ENCODE peak calls at places on chromosomes 16 and 17, in six cellular contexts. One of them, this sample, is unnamed. For H3K36me3 and H3K4me1, the result is how much of the 10 kb centered on the place peaks cover.

GRCh38 chr16:54402270-54402669 is 115.7 kb upstream of the IRX3 start:
- DNase-seq in breast epithelium: peak
- DNase-seq in gastrocnemius medialis: no peak
- DNase-seq in mesendoderm: no peak
- DNase-seq in spleen: no peak
- DNase-seq in PC-9: no peak
- DNase-seq in this sample: no peak

GRCh38 chr17:55343114-55343513 is 78.4 kb downstream of the HLF start:
- DNase-seq in gastrocnemius medialis: no peak
- DNase-seq in mesendoderm: no peak
- DNase-seq in spleen: no peak
- DNase-seq in breast epithelium: no peak
- DNase-seq in PC-9: no peak
- DNase-seq in this sample: no peak

GRCh38 chr17:6666077-6666521 is 14.5 kb downstream of the C17orf100 start:
- DNase-seq in spleen: peak
- DNase-seq in mesendoderm: peak
- DNase-seq in breast epithelium: peak
- DNase-seq in gastrocnemius medialis: peak
- DNase-seq in PC-9: peak
- DNase-seq in this sample: no peak

GRCh38 chr17:48047113-48047740 is 932 bp upstream of the NFE2L1 start:
- DNase-seq in gastrocnemius medialis: no peak
- DNase-seq in mesendoderm: no peak
- DNase-seq in PC-9: no peak
- DNase-seq in breast epithelium: no peak
- DNase-seq in spleen: peak
- DNase-seq in this sample: no peak

GRCh38 chr16:83533193-83533592 is 274.6 kb upstream of the HSBP1 start:
- DNase-seq in gastrocnemius medialis: no peak
- DNase-seq in PC-9: no peak
- DNase-seq in mesendoderm: peak
- DNase-seq in breast epithelium: no peak
- DNase-seq in spleen: no peak
- DNase-seq in this sample: no peak

GRCh38 chr17:57442914-57443571 is 186.7 kb downstream of the MSI2 start:
- DNase-seq in mesendoderm: no peak
- DNase-seq in gastrocnemius medialis: peak
- DNase-seq in spleen: peak
- DNase-seq in PC-9: no peak
- DNase-seq in breast epithelium: peak
- DNase-seq in this sample: no peak

GRCh38 chr17:31788571-31788946 is 70.5 kb downstream of the COPRS start:
- DNase-seq in gastrocnemius medialis: no peak
- DNase-seq in mesendoderm: no peak
- DNase-seq in spleen: no peak
- DNase-seq in PC-9: no peak
- DNase-seq in breast epithelium: peak
- DNase-seq in this sample: no peak

GRCh38 chr17:11487469-11487868 is 110.8 kb upstream of the DNAH9 start:
- DNase-seq in breast epithelium: no peak
- DNase-seq in mesendoderm: peak
- DNase-seq in spleen: no peak
- DNase-seq in PC-9: no peak
- DNase-seq in gastrocnemius medialis: no peak
- DNase-seq in this sample: no peak

GRCh38 chr16:77863250-77863649 is 74.9 kb downstream of the VAT1L start:
- DNase-seq in spleen: no peak
- DNase-seq in PC-9: no peak
- DNase-seq in breast epithelium: no peak
- DNase-seq in mesendoderm: no peak
- DNase-seq in gastrocnemius medialis: no peak
- DNase-seq in this sample: no peak

GRCh38 chr17:80732268-80732667 is 187.6 kb downstream of the RPTOR start:
- DNase-seq in breast epithelium: no peak
- DNase-seq in spleen: no peak
- DNase-seq in PC-9: no peak
- DNase-seq in mesendoderm: peak
- DNase-seq in gastrocnemius medialis: no peak
- DNase-seq in this sample: no peak

GRCh38 chr17:13421581-13421980 is 180.1 kb downstream of the HS3ST3A1 start:
- DNase-seq in spleen: no peak
- DNase-seq in PC-9: no peak
- DNase-seq in breast epithelium: no peak
- DNase-seq in gastrocnemius medialis: no peak
- DNase-seq in mesendoderm: no peak
- DNase-seq in this sample: no peak

GRCh38 chr17:80998388-80999223 is 7.0 kb downstream of the CHMP6 start:
- DNase-seq in breast epithelium: no peak
- DNase-seq in PC-9: no peak
- DNase-seq in gastrocnemius medialis: no peak
- DNase-seq in spleen: peak
- DNase-seq in mesendoderm: no peak
- DNase-seq in this sample: no peak

GRCh38 chr16:7227193-7227825 is 105.3 kb upstream of the RBFOX1 start:
- DNase-seq in spleen: no peak
- DNase-seq in gastrocnemius medialis: no peak
- DNase-seq in PC-9: no peak
- DNase-seq in breast epithelium: no peak
- DNase-seq in mesendoderm: peak
- DNase-seq in this sample: no peak

GRCh38 chr16:56115817-56116576 is 75.3 kb upstream of the GNAO1 start:
- DNase-seq in gastrocnemius medialis: no peak
- DNase-seq in spleen: no peak
- DNase-seq in breast epithelium: no peak
- DNase-seq in mesendoderm: peak
- DNase-seq in PC-9: no peak
- DNase-seq in this sample: no peak
- H3K36me3 ChIP-seq in gastrocnemius medialis: under half
- H3K36me3 ChIP-seq in spleen: under half
- H3K36me3 ChIP-seq in breast epithelium: under half
- H3K36me3 ChIP-seq in mesendoderm: under half
- H3K36me3 ChIP-seq in PC-9: under half
- H3K36me3 ChIP-seq in this sample: under half

GRCh38 chr17:49845210-49845782 is 2.6 kb downstream of the TAC4 start:
- DNase-seq in PC-9: no peak
- DNase-seq in breast epithelium: no peak
- DNase-seq in spleen: no peak
- DNase-seq in mesendoderm: no peak
- DNase-seq in gastrocnemius medialis: no peak
- DNase-seq in this sample: no peak
- H3K27ac ChIP-seq in PC-9: no peak
- H3K27ac ChIP-seq in breast epithelium: peak
- H3K27ac ChIP-seq in spleen: peak
- H3K27ac ChIP-seq in mesendoderm: no peak
- H3K27ac ChIP-seq in gastrocnemius medialis: peak
- H3K27ac ChIP-seq in this sample: no peak

DNA sequence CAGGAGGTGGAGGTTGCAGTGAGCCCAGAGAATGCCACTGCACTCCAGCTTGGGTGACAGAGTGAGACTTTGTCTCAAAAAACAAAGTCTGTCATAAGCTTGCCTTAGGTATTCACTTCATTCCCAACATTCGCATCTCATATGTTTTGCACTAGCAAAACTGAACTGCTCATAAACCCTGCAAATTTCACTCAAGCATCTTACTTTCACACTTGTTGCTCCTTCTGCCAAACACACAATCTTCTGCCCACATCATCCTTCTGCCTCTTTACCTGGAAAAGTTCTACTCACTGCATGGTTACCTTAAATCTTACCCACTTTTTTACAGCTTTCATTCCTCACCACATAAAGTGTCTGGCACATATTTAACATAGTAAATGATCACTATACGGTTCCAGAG is 152.5 kb downstream of the USP22 start:
- DNase-seq in breast epithelium: no peak
- DNase-seq in gastrocnemius medialis: no peak
- DNase-seq in mesendoderm: no peak
- DNase-seq in spleen: no peak
- DNase-seq in PC-9: no peak
- DNase-seq in this sample: no peak
- H3K4me1 ChIP-seq in breast epithelium: under half
- H3K4me1 ChIP-seq in gastrocnemius medialis: under half
- H3K4me1 ChIP-seq in mesendoderm: under half
- H3K4me1 ChIP-seq in spleen: under half
- H3K4me1 ChIP-seq in PC-9: under half
- H3K4me1 ChIP-seq in this sample: under half

GRCh38 chr16:2235234-2235651 is 1.0 kb upstream of the DNASE1L2 start:
- DNase-seq in PC-9: no peak
- DNase-seq in breast epithelium: no peak
- DNase-seq in mesendoderm: no peak
- DNase-seq in gastrocnemius medialis: no peak
- DNase-seq in spleen: peak
- DNase-seq in this sample: no peak
- H3K36me3 ChIP-seq in PC-9: under half
- H3K36me3 ChIP-seq in breast epithelium: under half
- H3K36me3 ChIP-seq in mesendoderm: under half
- H3K36me3 ChIP-seq in gastrocnemius medialis: half or more
- H3K36me3 ChIP-seq in spleen: under half
- H3K36me3 ChIP-seq in this sample: under half

GRCh38 chr17:76598004-76598439 is 12.4 kb upstream of the ST6GALNAC2 start:
- DNase-seq in mesendoderm: no peak
- DNase-seq in breast epithelium: no peak
- DNase-seq in PC-9: no peak
- DNase-seq in spleen: no peak
- DNase-seq in gastrocnemius medialis: no peak
- DNase-seq in this sample: no peak
- H3K27ac ChIP-seq in mesendoderm: no peak
- H3K27ac ChIP-seq in breast epithelium: peak
- H3K27ac ChIP-seq in PC-9: peak
- H3K27ac ChIP-seq in spleen: peak
- H3K27ac ChIP-seq in gastrocnemius medialis: no peak
- H3K27ac ChIP-seq in this sample: no peak

GRCh38 chr17:38904892-38905291 is 20.5 kb upstream of the LASP1NB start:
- DNase-seq in mesendoderm: no peak
- DNase-seq in gastrocnemius medialis: no peak
- DNase-seq in PC-9: no peak
- DNase-seq in spleen: no peak
- DNase-seq in breast epithelium: no peak
- DNase-seq in this sample: no peak
- H3K4me1 ChIP-seq in mesendoderm: under half
- H3K4me1 ChIP-seq in gastrocnemius medialis: under half
- H3K4me1 ChIP-seq in PC-9: under half
- H3K4me1 ChIP-seq in spleen: under half
- H3K4me1 ChIP-seq in breast epithelium: under half
- H3K4me1 ChIP-seq in this sample: under half

DNA sequence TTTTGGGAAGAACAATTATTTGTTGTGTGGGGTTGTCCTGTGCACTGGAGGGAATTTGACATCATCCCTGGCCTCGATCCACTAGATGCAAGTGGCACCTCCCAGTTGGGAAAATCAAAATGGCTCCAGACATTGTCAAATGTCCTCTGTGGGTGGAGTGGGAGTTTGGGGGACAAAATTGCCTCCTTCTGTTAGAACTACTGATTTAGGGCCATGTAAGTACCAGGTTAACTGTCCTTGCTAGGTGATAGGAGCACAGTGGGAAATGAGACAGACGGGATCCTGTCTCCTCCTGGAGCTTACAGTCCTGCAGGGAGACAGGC is 56.8 kb downstream of the ARHGAP23 start:
- DNase-seq in gastrocnemius medialis: no peak
- DNase-seq in breast epithelium: no peak
- DNase-seq in mesendoderm: no peak
- DNase-seq in spleen: no peak
- DNase-seq in PC-9: no peak
- DNase-seq in this sample: no peak
- H3K36me3 ChIP-seq in gastrocnemius medialis: under half
- H3K36me3 ChIP-seq in breast epithelium: under half
- H3K36me3 ChIP-seq in mesendoderm: under half
- H3K36me3 ChIP-seq in spleen: under half
- H3K36me3 ChIP-seq in PC-9: under half
- H3K36me3 ChIP-seq in this sample: under half

GRCh38 chr17:17086585-17086984 is 44.3 kb downstream of the MPRIP start:
- DNase-seq in mesendoderm: no peak
- DNase-seq in PC-9: no peak
- DNase-seq in gastrocnemius medialis: no peak
- DNase-seq in spleen: no peak
- DNase-seq in breast epithelium: no peak
- DNase-seq in this sample: no peak
- H3K27ac ChIP-seq in mesendoderm: no peak
- H3K27ac ChIP-seq in PC-9: peak
- H3K27ac ChIP-seq in gastrocnemius medialis: peak
- H3K27ac ChIP-seq in spleen: no peak
- H3K27ac ChIP-seq in breast epithelium: no peak
- H3K27ac ChIP-seq in this sample: no peak

DNA sequence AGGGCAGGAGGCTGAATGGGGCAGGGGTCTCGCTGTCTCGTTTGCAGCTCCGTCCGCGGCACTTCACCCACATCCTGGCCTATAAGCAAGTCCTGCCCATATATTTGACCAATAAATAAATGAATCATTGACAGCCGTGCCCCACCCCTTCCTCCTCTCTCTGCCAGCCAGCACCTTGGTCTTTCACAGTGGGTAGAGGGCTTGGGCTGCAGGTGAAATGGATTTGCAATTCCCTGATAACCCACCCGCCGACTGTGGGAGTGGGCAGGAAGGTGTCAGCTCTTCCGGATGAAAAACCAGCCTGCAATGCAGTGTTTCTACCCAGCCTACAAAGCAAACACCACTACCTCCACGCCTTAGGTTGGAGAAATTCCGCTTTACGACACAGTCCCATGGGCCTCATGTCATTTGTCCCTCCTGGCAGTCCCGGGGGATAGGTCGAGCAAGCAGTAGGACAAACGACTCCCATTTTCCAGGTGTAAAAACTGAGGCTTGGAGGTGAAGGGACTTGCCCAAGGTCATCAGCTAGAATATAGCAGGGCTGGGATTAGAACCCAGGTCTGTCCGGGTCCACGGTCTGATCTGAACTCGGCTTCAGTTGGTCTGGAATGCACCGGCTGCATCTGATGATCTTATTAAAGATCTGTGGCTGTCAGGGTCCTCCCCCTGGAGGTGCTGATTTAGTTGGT is 79.0 kb downstream of the ABCC1 start:
- DNase-seq in spleen: no peak
- DNase-seq in mesendoderm: no peak
- DNase-seq in gastrocnemius medialis: no peak
- DNase-seq in breast epithelium: no peak
- DNase-seq in PC-9: peak
- DNase-seq in this sample: no peak
- H3K4me1 ChIP-seq in spleen: under half
- H3K4me1 ChIP-seq in mesendoderm: under half
- H3K4me1 ChIP-seq in gastrocnemius medialis: under half
- H3K4me1 ChIP-seq in breast epithelium: under half
- H3K4me1 ChIP-seq in PC-9: half or more
- H3K4me1 ChIP-seq in this sample: half or more

DNA sequence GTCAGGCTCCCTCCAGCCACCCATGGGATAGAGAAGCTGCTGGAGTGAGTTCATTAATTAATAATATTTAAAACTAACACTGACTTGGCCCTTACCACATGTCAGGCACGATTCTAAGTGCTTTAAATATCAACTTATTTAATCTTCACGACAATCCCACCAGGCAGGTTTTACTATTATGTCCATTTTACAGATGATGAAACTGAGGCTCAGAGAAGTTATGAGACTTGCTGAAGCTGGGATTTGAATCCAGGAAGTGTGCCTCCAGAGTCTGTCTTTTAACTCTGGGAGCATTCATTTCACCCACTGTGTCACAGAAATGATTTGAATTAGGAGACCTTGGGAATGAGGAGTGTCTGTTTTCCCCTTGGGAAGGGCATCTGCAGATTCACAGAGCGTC is 8.8 kb downstream of the SPNS3 start:
- DNase-seq in spleen: no peak
- DNase-seq in PC-9: no peak
- DNase-seq in mesendoderm: no peak
- DNase-seq in gastrocnemius medialis: no peak
- DNase-seq in breast epithelium: no peak
- DNase-seq in this sample: no peak
- H3K36me3 ChIP-seq in spleen: under half
- H3K36me3 ChIP-seq in PC-9: under half
- H3K36me3 ChIP-seq in mesendoderm: under half
- H3K36me3 ChIP-seq in gastrocnemius medialis: under half
- H3K36me3 ChIP-seq in breast epithelium: under half
- H3K36me3 ChIP-seq in this sample: under half

This sample was measured in Panc1.